ENCODE peak calls at places on chromosome 12, in seven cellular contexts. N is NCI-H748 treated with DMSO at 0.1 percent for 48 hours; U is germinal center; H is NCI-H1105; V is NCI-H2171 treated with DMSO at 0.1 percent for 48 hours; K is sciatic nerve; S is effector CD8-positive, alpha-beta T cell. Z is an unnamed sample.

GRCh38 chr12:58583541-58583940 is 336.8 kb downstream of the LRIG3 start:
- DNase-seq in S (no peak), U (no peak), N (no peak), H (no peak), V (no peak), K (no peak), Z (no peak)

GRCh38 chr12:69873429-69873828 is 48.4 kb downstream of the MYRFL start:
- DNase-seq in H (no peak), K (no peak), N (no peak), U (no peak), V (no peak), S (no peak), Z (no peak)

GRCh38 chr12:53200458-53201169 is 6.4 kb downstream of the ITGB7 start:
- DNase-seq in U (peak), K (no peak), H (no peak), V (no peak), N (no peak), S (no peak), Z (no peak)

GRCh38 chr12:48788852-48789775 is at the start of gene ADCY6:
- DNase-seq in V (peak), S (no peak), H (peak), U (no peak), K (peak), N (peak), Z (peak)

GRCh38 chr12:116297224-116297834 is 19.8 kb upstream of the MED13L start:
- DNase-seq in S (no peak), N (no peak), U (no peak), V (no peak), H (no peak), K (no peak), Z (no peak)

GRCh38 chr12:102728506-102729242 is 188.4 kb downstream of the PAH start:
- DNase-seq in S (no peak), H (no peak), V (no peak), N (no peak), K (no peak), U (no peak), Z (no peak)

GRCh38 chr12:238116-238515 is 24.2 kb upstream of the SLC6A12 start:
- DNase-seq in N (no peak), S (no peak), K (peak), U (no peak), H (no peak), V (no peak), Z (no peak)

GRCh38 chr12:75628916-75629315 is 117.5 kb upstream of the KRR1 start:
- DNase-seq in V (peak), N (no peak), H (no peak), K (no peak), U (no peak), S (no peak), Z (no peak)

GRCh38 chr12:102426599-102427541 is 53.5 kb downstream of the IGF1 start:
- DNase-seq in S (no peak), K (no peak), U (no peak), N (no peak), H (no peak), V (peak), Z (no peak)

GRCh38 chr12:54159140-54159539 is 29.6 kb downstream of the SMUG1 start:
- DNase-seq in K (no peak), V (peak), H (peak), S (no peak), U (peak), N (peak), Z (peak)

GRCh38 chr12:76764856-76765255 is 941 bp downstream of the ZDHHC17 start:
- DNase-seq in U (no peak), V (peak), N (peak), H (no peak), S (no peak), K (no peak), Z (no peak)

GRCh38 chr12:111758120-111758561 is 8.6 kb upstream of the ALDH2 start:
- DNase-seq in U (no peak), K (no peak), V (peak), N (no peak), S (no peak), H (no peak), Z (no peak)

GRCh38 chr12:11497438-11497837 is 102.1 kb upstream of the PRB2 start:
- DNase-seq in V (no peak), S (no peak), H (no peak), K (no peak), U (no peak), N (no peak), Z (no peak)

GRCh38 chr12:113299619-113300237 is 35.2 kb downstream of the SLC8B1 start:
- DNase-seq in H (no peak), K (no peak), S (no peak), U (no peak), N (no peak), V (peak), Z (peak)

GRCh38 chr12:108833757-108834472 is 23.5 kb downstream of the SSH1 start:
- DNase-seq in N (no peak), V (no peak), U (no peak), H (no peak), S (no peak), K (peak), Z (no peak)

GRCh38 chr12:109762071-109762672 is 48.5 kb downstream of the FAM222A start:
- DNase-seq in H (no peak), U (no peak), V (peak), N (no peak), K (peak), S (no peak), Z (no peak)

GRCh38 chr12:68919581-68920239 is 13.3 kb downstream of the CPM start:
- DNase-seq in U (no peak), K (no peak), H (no peak), N (no peak), V (peak), S (no peak), Z (no peak)

GRCh38 chr12:124299628-124300388 is 4.9 kb downstream of the RFLNA start:
- DNase-seq in U (no peak), N (no peak), V (no peak), S (no peak), H (no peak), K (no peak), Z (no peak)

GRCh38 chr12:100767950-100768349 is 26.6 kb upstream of the ANO4 start:
- DNase-seq in S (no peak), V (no peak), H (no peak), K (no peak), U (no peak), N (no peak), Z (no peak)

GRCh38 chr12:61531195-61531594 is 729.0 kb upstream of the USP15 start:
- DNase-seq in V (no peak), N (no peak), U (no peak), H (no peak), S (no peak), K (no peak), Z (no peak)

GRCh38 chr12:121443193-121443829 is 43.4 kb downstream of the RNF34 start:
- DNase-seq in K (peak), N (peak), S (peak), V (peak), U (peak), H (peak), Z (peak)

GRCh38 chr12:68140576-68140975 is 19.0 kb downstream of the IFNG start:
- DNase-seq in H (peak), K (no peak), N (no peak), S (no peak), V (peak), U (no peak), Z (no peak)

Z was measured in NT2/D1.